ENCODE peak calls at places on chromosomes 2 and 18, in eight cellular contexts. O is choroid plexus epithelial cell, M is GM23338, Q is transverse colon, C is coronary artery, E is astrocyte, Z is SK-N-SH, P is kidney epithelial cell. T is an unnamed sample.

GRCh38 chr2:234979204-234980167 is 27.7 kb downstream of the SH3BP4 start:
- DNase-seq in O (peak), M (no peak), Q (no peak), C (no peak), E (no peak), Z (no peak), P (no peak), T (no peak)

GRCh38 chr2:217551229-217551909 is 451.4 kb downstream of the TNS1 start:
- DNase-seq in O (peak), M (peak), Q (no peak), C (no peak), E (peak), Z (no peak), P (peak), T (no peak)

GRCh38 chr18:13612111-13612997 is 114.0 kb downstream of the FAM210A start:
- DNase-seq in O (no peak), M (no peak), Q (peak), C (no peak), E (no peak), Z (peak), P (no peak), T (peak)

GRCh38 chr2:184596819-184597411 is 1.4 kb upstream of the ZNF804A start:
- DNase-seq in O (peak), M (peak), Q (no peak), C (no peak), E (peak), Z (no peak), P (no peak), T (no peak)

GRCh38 chr18:46310258-46310657 is 206.1 kb downstream of the HAUS1 start:
- DNase-seq in O (no peak), M (no peak), Q (no peak), C (no peak), E (no peak), Z (no peak), P (no peak), T (no peak)

GRCh38 chr2:39920318-39920775 is 141.3 kb upstream of the THUMPD2 start:
- DNase-seq in O (no peak), M (peak), Q (no peak), C (no peak), E (no peak), Z (no peak), P (no peak), T (peak)

GRCh38 chr2:28567076-28567471 is 71.2 kb downstream of the PLB1 start:
- DNase-seq in O (peak), M (peak), Q (no peak), C (no peak), E (no peak), Z (peak), P (no peak), T (no peak)

GRCh38 chr2:162233197-162233596 is 10.0 kb downstream of the FAP start:
- DNase-seq in O (peak), M (no peak), Q (no peak), C (no peak), E (peak), Z (no peak), P (no peak), T (no peak)

GRCh38 chr18:35289293-35290069 is 548 bp downstream of the ZSCAN30 start:
- DNase-seq in O (no peak), M (peak), Q (peak), C (no peak), E (no peak), Z (peak), P (no peak), T (no peak)

GRCh38 chr2:98731709-98732349 is 897 bp upstream of the MGAT4A start:
- DNase-seq in O (no peak), M (peak), Q (peak), C (no peak), E (no peak), Z (no peak), P (no peak), T (no peak)

GRCh38 chr2:220000080-220000479 is 372.6 kb downstream of the SLC4A3 start:
- DNase-seq in O (peak), M (no peak), Q (no peak), C (no peak), E (no peak), Z (no peak), P (no peak), T (no peak)

GRCh38 chr2:86068098-86069047 is 37.3 kb downstream of the POLR1A start:
- DNase-seq in O (peak), M (no peak), Q (peak), C (no peak), E (peak), Z (no peak), P (no peak), T (peak)

GRCh38 chr2:27185331-27186026 is 26.4 kb upstream of the ATRAID start:
- DNase-seq in O (peak), M (no peak), Q (peak), C (no peak), E (peak), Z (no peak), P (no peak), T (no peak)

GRCh38 chr2:28687640-28688039 is 64.0 kb upstream of the PPP1CB start:
- DNase-seq in O (no peak), M (no peak), Q (no peak), C (no peak), E (no peak), Z (no peak), P (no peak), T (no peak)

GRCh38 chr18:48921305-48922202 is 29.2 kb downstream of the SMAD7 start:
- DNase-seq in O (no peak), M (no peak), Q (no peak), C (peak), E (no peak), Z (no peak), P (no peak), T (no peak)

GRCh38 chr18:48922203-48922800 is 28.5 kb downstream of the SMAD7 start:
- DNase-seq in O (no peak), M (no peak), Q (no peak), C (peak), E (no peak), Z (no peak), P (no peak), T (no peak)

GRCh38 chr18:48923746-48924580 is 26.8 kb downstream of the SMAD7 start:
- DNase-seq in O (peak), M (no peak), Q (no peak), C (no peak), E (peak), Z (no peak), P (no peak), T (no peak)

GRCh38 chr18:48924621-48925601 is 25.9 kb downstream of the SMAD7 start:
- DNase-seq in O (no peak), M (no peak), Q (no peak), C (no peak), E (no peak), Z (no peak), P (no peak), T (no peak)

DNA sequence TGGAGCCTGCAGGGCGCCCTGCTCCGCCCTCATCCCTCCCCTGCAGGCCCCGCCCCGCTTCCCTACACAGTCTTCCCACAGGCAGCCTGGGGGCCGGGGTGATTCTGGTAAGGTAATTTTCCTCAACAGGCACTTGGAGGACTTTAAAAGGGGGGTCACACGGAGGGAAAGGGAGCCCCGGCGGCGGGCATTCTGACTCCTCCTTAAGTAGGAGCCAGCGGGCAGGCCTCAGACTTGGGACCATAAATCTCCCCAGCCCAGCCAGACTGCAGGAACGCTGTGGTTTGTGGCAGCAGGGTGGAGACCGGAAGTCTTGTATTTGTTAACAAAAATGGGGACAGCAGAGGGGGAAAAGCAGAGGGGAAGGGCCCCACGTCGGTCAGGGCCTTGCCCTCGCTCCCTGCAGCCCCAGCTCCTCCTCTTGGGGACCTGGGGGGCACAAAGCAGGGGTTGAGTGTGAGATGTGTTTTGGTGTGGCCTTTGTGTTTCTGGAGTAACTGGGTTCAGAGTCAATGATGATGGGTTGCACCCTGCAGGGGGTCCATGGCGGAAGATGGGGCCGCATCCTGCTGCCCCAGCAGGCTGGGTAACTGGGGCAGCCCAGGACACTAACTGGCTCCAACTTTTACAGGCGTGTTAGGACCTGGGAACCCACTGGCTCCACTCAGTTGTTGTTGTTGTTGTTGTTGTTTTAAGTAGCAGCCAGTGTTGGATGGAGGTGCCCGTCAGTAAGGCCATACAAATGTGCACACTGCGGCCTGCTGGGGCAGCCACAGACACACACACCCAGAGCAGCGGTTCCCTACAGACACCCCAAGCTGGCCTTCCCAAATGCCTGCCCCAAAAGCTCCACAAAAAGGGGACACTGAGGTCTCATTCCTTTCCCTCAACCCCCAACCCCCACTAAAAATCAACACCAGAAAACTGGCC is 27.7 kb downstream of the SMAD7 start:
- DNase-seq in O (peak), M (peak), Q (peak), C (peak), E (peak), Z (no peak), P (peak), T (no peak)
- H3K4me3 ChIP-seq in O (peak), M (no peak), Q (peak), C (peak), E (peak), Z (no peak), P (no peak), T (no peak)

DNA sequence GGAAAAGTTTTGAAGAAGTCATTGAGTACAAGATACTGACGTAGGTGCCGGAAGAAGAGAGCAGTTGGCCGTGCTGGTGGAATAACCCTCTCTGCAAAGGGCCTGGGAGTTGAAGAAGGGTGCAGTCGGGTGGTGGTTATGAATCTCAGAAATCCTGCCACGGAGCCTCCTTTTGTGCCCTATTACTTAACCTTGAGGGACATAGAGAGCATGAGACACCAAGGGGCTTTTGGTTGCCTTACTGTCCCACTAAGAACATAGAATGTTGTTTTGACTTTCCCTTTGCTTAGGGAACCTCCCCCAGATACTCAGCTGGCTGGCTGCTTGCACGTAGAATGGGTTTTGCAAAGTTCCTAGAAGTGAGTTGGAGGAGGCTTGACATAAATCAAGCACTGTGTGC is 1.3 kb upstream of the CD28 start:
- DNase-seq in O (no peak), M (no peak), Q (no peak), C (no peak), E (no peak), Z (no peak), P (no peak), T (no peak)
- H3K4me3 ChIP-seq in O (no peak), M (no peak), Q (no peak), C (no peak), E (no peak), Z (no peak), P (no peak), T (peak)

DNA sequence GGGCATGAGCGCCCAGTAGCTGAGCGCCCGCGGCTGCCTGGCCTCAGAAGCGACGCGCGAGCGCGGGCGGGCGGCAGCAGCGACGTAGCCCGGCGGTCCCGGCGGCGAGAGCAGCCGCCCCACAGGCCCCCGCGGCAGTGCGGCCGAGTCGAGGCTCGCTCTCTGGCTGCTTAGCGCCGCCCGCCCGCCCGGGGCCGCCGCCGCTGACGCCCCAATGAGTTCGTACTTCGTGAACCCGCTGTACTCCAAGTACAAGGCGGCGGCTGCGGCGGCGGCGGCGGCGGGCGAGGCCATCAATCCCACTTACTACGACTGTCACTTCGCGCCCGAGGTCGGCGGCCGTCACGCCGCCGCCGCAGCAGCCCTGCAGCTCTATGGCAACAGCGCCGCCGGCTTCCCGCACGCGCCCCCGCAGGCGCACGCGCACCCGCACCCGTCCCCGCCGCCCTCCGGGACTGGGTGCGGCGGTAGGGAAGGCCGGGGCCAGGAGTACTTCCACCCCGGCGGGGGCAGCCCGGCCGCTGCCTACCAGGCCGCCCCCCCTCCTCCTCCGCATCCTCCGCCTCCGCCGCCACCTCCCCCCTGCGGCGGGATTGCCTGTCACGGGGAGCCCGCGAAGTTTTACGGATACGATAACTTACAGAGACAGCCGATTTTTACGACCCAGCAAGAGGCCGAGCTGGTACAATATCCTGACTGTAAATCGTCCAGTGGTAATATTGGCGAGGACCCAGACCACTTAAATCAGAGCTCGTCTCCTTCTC is 830 bp downstream of the HOXD8 start:
- DNase-seq in O (no peak), M (peak), Q (peak), C (no peak), E (no peak), Z (peak), P (no peak), T (no peak)
- H3K4me3 ChIP-seq in O (no peak), M (peak), Q (peak), C (peak), E (no peak), Z (peak), P (peak), T (peak)

GRCh38 chr2:74010087-74010541 is 25.4 kb downstream of the TET3 start:
- DNase-seq in O (peak), M (no peak), Q (no peak), C (no peak), E (no peak), Z (peak), P (no peak), T (no peak)
- H3K4me3 ChIP-seq in O (no peak), M (no peak), Q (no peak), C (no peak), E (no peak), Z (no peak), P (no peak), T (no peak)

GRCh38 chr2:31414601-31415241 is at the start of gene XDH:
- DNase-seq in O (no peak), M (no peak), Q (peak), C (no peak), E (no peak), Z (no peak), P (no peak), T (no peak)
- H3K4me3 ChIP-seq in O (no peak), M (no peak), Q (no peak), C (no peak), E (no peak), Z (no peak), P (no peak), T (no peak)

GRCh38 chr2:67625178-67625577 is 228.0 kb downstream of the ETAA1 start:
- DNase-seq in O (peak), M (no peak), Q (no peak), C (no peak), E (no peak), Z (no peak), P (no peak), T (no peak)
- H3K4me3 ChIP-seq in O (no peak), M (no peak), Q (no peak), C (no peak), E (no peak), Z (no peak), P (no peak), T (no peak)

T was measured in Jurkat, Clone E6-1.